ENCODE peak calls at places on chromosomes 2 and 18, in six cellular contexts. T is AG09309, E is GM23338, U is fibroblast of villous mesenchyme, J is Peyer's patch, O is WTC11. Y is an unnamed sample.

GRCh38 chr2:114442545-114442944 is at the start of gene DPP10:
- DNase-seq in J (peak), E (peak), T (no peak), U (no peak), O (peak), Y (no peak)

GRCh38 chr2:206218792-206219509 is 55.5 kb upstream of the ZDBF2 start:
- DNase-seq in J (no peak), U (peak), T (no peak), O (no peak), E (no peak), Y (no peak)

GRCh38 chr2:207770602-207771404 is 1.1 kb upstream of the FZD5 start:
- DNase-seq in U (no peak), T (no peak), O (peak), E (peak), J (peak), Y (no peak)

GRCh38 chr2:23377772-23378171 is 7.2 kb upstream of the KLHL29 start:
- DNase-seq in O (no peak), E (no peak), J (no peak), T (no peak), U (no peak), Y (no peak)

GRCh38 chr2:131104487-131105155 is 515 bp upstream of the PLEKHB2 start:
- DNase-seq in O (no peak), J (peak), U (peak), E (peak), T (no peak), Y (no peak)

GRCh38 chr2:200966770-200967169 is 3.3 kb upstream of the ORC2 start:
- DNase-seq in T (peak), U (peak), E (no peak), J (no peak), O (no peak), Y (no peak)

GRCh38 chr2:238866656-238867277 is 18.9 kb downstream of the TWIST2 start:
- DNase-seq in T (no peak), E (no peak), U (no peak), O (no peak), J (no peak), Y (no peak)

GRCh38 chr2:61679096-61679495 is 140.9 kb upstream of the XPO1 start:
- DNase-seq in U (no peak), T (no peak), E (no peak), O (no peak), J (no peak), Y (no peak)

GRCh38 chr2:179612591-179613298 is 248.7 kb downstream of the ZNF385B start:
- DNase-seq in T (peak), U (no peak), J (no peak), O (no peak), E (no peak), Y (no peak)

GRCh38 chr18:9466911-9467310 is 8.4 kb upstream of the RALBP1 start:
- DNase-seq in U (peak), J (no peak), E (no peak), O (no peak), T (no peak), Y (no peak)

GRCh38 chr18:62165583-62165982 is 21.3 kb downstream of the PIGN start:
- DNase-seq in U (no peak), T (no peak), E (no peak), J (no peak), O (no peak), Y (no peak)

GRCh38 chr2:122873951-122874350 is 1118.5 kb downstream of the TSN start:
- DNase-seq in O (no peak), T (no peak), U (no peak), E (no peak), J (no peak), Y (no peak)

GRCh38 chr2:161990741-161991140 is 83.3 kb downstream of the DPP4 start:
- DNase-seq in E (no peak), U (peak), J (no peak), T (peak), O (no peak), Y (peak)

GRCh38 chr18:76838182-76838581 is 15.8 kb downstream of the ZNF236 start:
- DNase-seq in T (no peak), U (peak), J (no peak), E (no peak), O (no peak), Y (no peak)

GRCh38 chr2:183019718-183020442 is 18.4 kb downstream of the NCKAP1 start:
- DNase-seq in J (no peak), U (no peak), T (no peak), O (no peak), E (no peak), Y (no peak)

GRCh38 chr2:51256736-51257135 is 224.8 kb upstream of the NRXN1 start:
- DNase-seq in O (no peak), T (no peak), J (no peak), E (no peak), U (no peak), Y (no peak)

GRCh38 chr18:77071711-77072292 is 60.8 kb downstream of the MBP start:
- DNase-seq in J (no peak), E (no peak), O (no peak), T (peak), U (peak), Y (peak)

GRCh38 chr2:117523267-117523666 is 291.2 kb upstream of the DDX18 start:
- DNase-seq in E (no peak), T (no peak), U (no peak), O (no peak), J (peak), Y (no peak)

GRCh38 chr2:170122883-170123547 is 54.9 kb upstream of the MYO3B start:
- DNase-seq in U (peak), O (no peak), E (no peak), T (no peak), J (no peak), Y (no peak)

GRCh38 chr18:50203801-50204604 is 9.1 kb upstream of the MYO5B start:
- DNase-seq in E (peak), U (peak), J (peak), O (peak), T (no peak), Y (no peak)

GRCh38 chr2:133400411-133400810 is 167.9 kb downstream of the NCKAP5 start:
- DNase-seq in J (no peak), U (no peak), O (no peak), E (no peak), T (no peak), Y (no peak)

GRCh38 chr2:231928481-231928880 is 2.3 kb upstream of the NPPC start:
- DNase-seq in O (no peak), T (no peak), J (peak), E (peak), U (no peak), Y (no peak)
- TF ChIP-seq CTCF in O (no peak), T (peak), J (no peak), E (peak), U (peak), Y (no peak)

GRCh38 chr2:227817940-227818568 is 4.4 kb downstream of the CCL20 start:
- DNase-seq in E (peak), T (peak), J (peak), O (peak), U (peak), Y (peak)
- TF ChIP-seq CTCF in E (no peak), T (no peak), J (no peak), O (no peak), U (no peak), Y (no peak)

GRCh38 chr18:75369026-75369425 is 58.5 kb downstream of the SMIM21 start:
- DNase-seq in T (no peak), J (no peak), U (no peak), O (no peak), E (no peak), Y (no peak)

GRCh38 chr18:75365230-75365629 is 62.3 kb downstream of the SMIM21 start:
- DNase-seq in E (no peak), T (no peak), U (no peak), J (no peak), O (no peak), Y (no peak)

GRCh38 chr18:75364512-75364911 is 63.0 kb downstream of the SMIM21 start:
- DNase-seq in J (no peak), U (no peak), E (no peak), T (no peak), O (no peak), Y (no peak)

GRCh38 chr18:75363446-75364225 is 63.9 kb downstream of the SMIM21 start:
- DNase-seq in J (no peak), O (no peak), E (no peak), T (no peak), U (no peak), Y (no peak)

DNA sequence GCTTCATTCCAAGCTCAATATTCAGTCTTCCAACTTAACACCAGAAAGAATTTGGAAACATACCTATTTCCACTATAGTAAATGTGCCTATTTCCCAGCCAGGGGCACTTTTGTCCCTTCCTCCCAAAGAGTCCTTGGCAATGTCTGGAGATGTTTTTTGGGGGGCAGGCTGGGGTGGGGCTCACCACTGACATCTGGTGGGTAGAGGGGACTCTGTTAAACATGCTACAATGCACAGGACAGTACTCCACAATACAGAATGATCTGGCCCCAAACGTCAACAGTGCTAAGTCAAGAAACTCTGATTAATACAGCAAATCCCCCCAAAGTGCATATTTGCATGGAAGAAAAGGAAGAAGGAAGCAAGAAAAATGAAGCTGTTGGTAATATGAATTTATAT is 61.7 kb downstream of the SMIM21 start:
- DNase-seq in U (no peak), J (no peak), E (no peak), O (no peak), T (no peak), Y (no peak)
- TF ChIP-seq CTCF in U (no peak), J (no peak), E (peak), O (no peak), T (no peak), Y (no peak)

GRCh38 chr2:234980476-234981187 is 28.8 kb downstream of the SH3BP4 start:
- DNase-seq in U (no peak), O (no peak), E (no peak), J (no peak), T (no peak), Y (no peak)

GRCh38 chr2:234983011-234983726 is 31.4 kb downstream of the SH3BP4 start:
- DNase-seq in T (no peak), J (peak), O (no peak), E (no peak), U (no peak), Y (no peak)

GRCh38 chr2:234982096-234982834 is 30.4 kb downstream of the SH3BP4 start:
- DNase-seq in T (no peak), O (no peak), E (no peak), J (no peak), U (no peak), Y (no peak)

GRCh38 chr2:234979204-234980167 is 27.7 kb downstream of the SH3BP4 start:
- DNase-seq in J (no peak), T (no peak), U (peak), O (no peak), E (no peak), Y (no peak)

DNA sequence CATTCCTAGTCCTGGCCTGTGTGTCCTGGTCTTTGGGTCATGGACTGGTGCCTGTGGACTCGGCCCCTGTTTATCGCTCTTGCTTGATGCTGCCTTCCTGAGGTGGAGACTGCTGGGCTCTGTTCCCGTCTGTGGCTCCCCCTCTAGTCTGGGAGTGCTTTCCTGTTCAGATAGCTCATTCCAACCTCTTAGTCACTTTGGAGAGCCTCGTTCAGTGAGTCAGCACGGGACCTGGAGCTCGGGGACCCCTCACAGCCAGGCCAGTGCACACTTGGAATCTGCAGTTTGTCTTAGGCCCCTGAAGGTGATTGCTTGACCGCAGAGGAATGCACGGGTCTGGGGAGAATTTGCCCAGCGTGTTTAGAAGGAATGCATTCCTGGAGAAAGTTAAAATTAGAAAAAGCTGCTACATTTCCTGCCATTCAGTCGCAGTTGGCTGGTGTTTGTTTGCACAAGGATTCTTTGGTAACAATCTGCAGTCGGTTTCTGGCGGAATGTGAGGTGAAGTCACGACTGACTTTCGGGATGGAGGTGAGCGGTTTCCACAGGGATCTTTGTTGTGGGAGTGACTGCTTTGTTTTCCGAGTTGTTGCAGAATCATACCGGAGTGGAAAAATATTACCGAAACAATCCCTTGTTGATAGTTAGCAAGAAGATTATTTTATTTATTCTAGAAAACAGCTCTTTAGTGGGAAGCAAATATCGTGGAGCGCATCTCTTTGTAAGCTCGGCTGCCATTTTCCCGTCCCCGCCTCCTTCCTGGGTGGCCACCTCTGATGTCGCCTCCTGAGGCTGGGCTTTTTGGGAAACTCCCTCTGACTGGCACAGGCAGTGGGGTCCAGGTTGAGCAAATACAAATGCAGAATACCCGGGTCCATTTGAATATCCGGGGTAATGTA is 29.6 kb downstream of the SH3BP4 start:
- DNase-seq in J (peak), U (peak), O (peak), T (peak), E (peak), Y (peak)
- TF ChIP-seq CTCF in J (no peak), U (no peak), O (no peak), T (peak), E (no peak), Y (no peak)

Y was measured in BJ.